ENCODE peak calls at places on chromosomes 13 and 19, in four cellular contexts. N, Y, S and V are unnamed samples.

GRCh38 chr13:101144808-101145419 is 271.4 kb downstream of the NALCN start:
- DNase-seq in N (no peak), Y (peak), S (no peak), V (peak)

GRCh38 chr13:100464006-100464405 is 124.6 kb downstream of the GGACT start:
- DNase-seq in N (no peak), Y (no peak), S (no peak), V (no peak)

GRCh38 chr13:83796364-83796763 is 85.9 kb downstream of the SLITRK1 start:
- DNase-seq in N (no peak), Y (no peak), S (no peak), V (no peak)

GRCh38 chr19:18257503-18258470 is 16.5 kb downstream of the IQCN start:
- DNase-seq in N (no peak), Y (no peak), S (no peak), V (no peak)

GRCh38 chr13:102913924-102914628 is 68.2 kb downstream of the ERCC5 start:
- DNase-seq in N (no peak), Y (peak), S (no peak), V (no peak)

GRCh38 chr19:48735031-48735615 is 5.3 kb downstream of the RASIP1 start:
- DNase-seq in N (no peak), Y (no peak), S (no peak), V (no peak)

GRCh38 chr19:41744850-41745249 is 10.5 kb upstream of the CEACAM6 start:
- DNase-seq in N (no peak), Y (no peak), S (no peak), V (no peak)

GRCh38 chr19:50516859-50517703 is 3.4 kb upstream of the ASPDH start:
- DNase-seq in N (no peak), Y (no peak), S (no peak), V (no peak)

GRCh38 chr19:23914402-23915286 is at the start of gene ZNF726:
- DNase-seq in N (peak), Y (peak), S (peak), V (peak)

GRCh38 chr19:33214621-33215020 is 11.0 kb downstream of the SLC7A10 start:
- DNase-seq in N (no peak), Y (peak), S (no peak), V (peak)

GRCh38 chr13:90806905-90807304 is 540.6 kb upstream of the MIR17HG start:
- DNase-seq in N (no peak), Y (no peak), S (no peak), V (no peak)

GRCh38 chr13:40798380-40798779 is 9.0 kb downstream of the SLC25A15 start:
- DNase-seq in N (no peak), Y (no peak), S (no peak), V (no peak)

GRCh38 chr13:95420501-95420900 is 119.2 kb upstream of the ABCC4 start:
- DNase-seq in N (no peak), Y (no peak), S (no peak), V (no peak)

GRCh38 chr13:32471187-32471922 is 43.4 kb upstream of the N4BP2L1 start:
- DNase-seq in N (no peak), Y (peak), S (no peak), V (peak)

GRCh38 chr19:35959040-35959967 is 23.1 kb downstream of the LRFN3 start:
- DNase-seq in N (no peak), Y (no peak), S (peak), V (no peak)

GRCh38 chr19:48715681-48716171 is 3.8 kb downstream of the MAMSTR start:
- DNase-seq in N (no peak), Y (no peak), S (no peak), V (no peak)

GRCh38 chr19:38709119-38709518 is 35.2 kb downstream of the CAPN12 start:
- DNase-seq in N (no peak), Y (no peak), S (no peak), V (no peak)

GRCh38 chr19:55641376-55642152 is 762 bp downstream of the ZNF580 start:
- DNase-seq in N (no peak), Y (peak), S (peak), V (no peak)

GRCh38 chr13:76004411-76004810 is 368.3 kb downstream of the LMO7 start:
- DNase-seq in N (no peak), Y (peak), S (no peak), V (no peak)

GRCh38 chr19:10655457-10656312 is 1.5 kb downstream of the ILF3 start:
- DNase-seq in N (no peak), Y (peak), S (no peak), V (peak)

GRCh38 chr19:34274827-34275625 is 20.7 kb downstream of the GARRE1 start:
- DNase-seq in N (no peak), Y (peak), S (no peak), V (peak)

GRCh38 chr13:47903836-47904235 is 97.2 kb downstream of the SUCLA2 start:
- DNase-seq in N (no peak), Y (peak), S (no peak), V (peak)

GRCh38 chr13:41561179-41561578 is 103.8 kb downstream of the RGCC start:
- DNase-seq in N (no peak), Y (peak), S (no peak), V (no peak)